ENCODE peak calls at places on chromosomes 1 and 21, in four cellular contexts. W is kidney, S is AG04450, H is foreskin fibroblast. U is an unnamed sample.

GRCh38 chr1:61397915-61398314 is 315.6 kb downstream of the NFIA start:
- DNase-seq in W (no peak), S (peak), H (no peak), U (no peak)

GRCh38 chr1:20405893-20406604 is 80.0 kb downstream of the CAMK2N1 start:
- DNase-seq in W (no peak), S (no peak), H (peak), U (no peak)

GRCh38 chr1:92473781-92474495 is 12.8 kb downstream of the GFI1 start:
- DNase-seq in W (no peak), S (no peak), H (no peak), U (no peak)

GRCh38 chr21:42975886-42976608 is 1.7 kb downstream of the PKNOX1 start:
- DNase-seq in W (no peak), S (no peak), H (no peak), U (no peak)

GRCh38 chr1:55702064-55702463 is 486.9 kb upstream of the USP24 start:
- DNase-seq in W (no peak), S (no peak), H (no peak), U (no peak)

GRCh38 chr1:149888160-149888998 is 11.0 kb upstream of the BOLA1 start:
- DNase-seq in W (peak), S (peak), H (peak), U (peak)

GRCh38 chr1:119682141-119682540 is 29.6 kb upstream of the PHGDH start:
- DNase-seq in W (no peak), S (no peak), H (no peak), U (no peak)

GRCh38 chr1:46166521-46167462 is 8.1 kb upstream of the TSPAN1 start:
- DNase-seq in W (peak), S (no peak), H (no peak), U (peak)

GRCh38 chr21:15809818-15810217 is 80.0 kb downstream of the USP25 start:
- DNase-seq in W (no peak), S (peak), H (peak), U (no peak)

GRCh38 chr1:222095606-222096475 is 354.0 kb upstream of the DUSP10 start:
- DNase-seq in W (peak), S (no peak), H (no peak), U (no peak)

DNA sequence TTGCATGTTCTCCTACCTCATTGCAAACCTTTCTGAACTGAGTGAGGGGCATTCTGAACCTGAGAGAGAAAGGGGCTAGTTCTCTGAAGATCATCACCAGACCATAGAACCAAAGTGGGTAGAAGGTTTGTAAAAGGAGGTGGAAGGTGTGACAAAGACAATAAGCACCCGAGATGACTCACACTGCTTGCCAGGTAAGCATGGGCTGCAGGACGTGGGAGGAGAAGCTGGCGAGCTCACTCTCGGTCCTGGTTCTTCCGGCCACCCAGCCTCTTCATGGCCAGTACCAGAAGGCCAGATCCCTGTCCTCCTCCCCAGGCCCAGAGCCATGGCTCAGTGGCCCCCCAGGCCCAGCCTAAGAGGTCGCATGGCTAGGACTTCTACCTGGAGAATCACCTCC is 128.3 kb downstream of the TMEM53 start:
- DNase-seq in W (no peak), S (no peak), H (no peak), U (no peak)
- TF ChIP-seq CTCF in W (no peak), S (no peak), H (no peak), U (no peak)

GRCh38 chr1:169929210-169929526 is 35.5 kb upstream of the SCYL3 start:
- DNase-seq in W (no peak), S (no peak), H (no peak), U (no peak)
- TF ChIP-seq CTCF in W (no peak), S (no peak), H (no peak), U (no peak)

DNA sequence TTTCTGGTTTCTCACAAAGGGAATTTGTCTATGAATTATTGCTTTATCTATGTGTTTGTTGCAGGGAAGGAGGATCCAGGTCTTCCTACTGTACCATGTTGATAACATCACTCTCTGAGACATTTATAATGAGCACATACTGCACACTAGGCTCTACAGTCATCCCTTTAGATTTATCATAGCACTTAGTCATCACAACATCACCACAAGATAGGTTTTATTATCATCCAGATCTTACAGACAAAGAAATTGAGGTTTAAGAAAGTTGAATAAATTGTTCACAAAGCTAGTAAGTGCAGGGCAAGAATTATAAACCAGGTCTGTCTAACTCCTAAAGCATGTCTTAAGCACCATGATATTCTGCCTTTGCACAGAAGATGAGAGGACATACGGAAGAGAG is 121.1 kb upstream of the ST6GALNAC5 start:
- DNase-seq in W (no peak), S (no peak), H (no peak), U (no peak)
- TF ChIP-seq CTCF in W (no peak), S (no peak), H (no peak), U (no peak)

GRCh38 chr1:41599912-41600311 is 115.4 kb upstream of the EDN2 start:
- DNase-seq in W (no peak), S (no peak), H (peak), U (no peak)
- TF ChIP-seq CTCF in W (peak), S (peak), H (peak), U (no peak)

GRCh38 chr1:58065520-58065919 is 481.0 kb downstream of the OMA1 start:
- DNase-seq in W (peak), S (no peak), H (no peak), U (no peak)
- TF ChIP-seq CTCF in W (no peak), S (no peak), H (no peak), U (no peak)

U was measured in activated B cell treated with CpG ODN at 0.5 μM for 24 hours.